ENCODE peak calls at places on chromosomes 3 and 15, in ten cellular contexts. C, W, F, T, I, A, Y, Q, K and O are unnamed samples.

GRCh38 chr3:139312416-139312815 is 31.4 kb upstream of the MRPS22 start:
- DNase-seq in T (no peak), K (no peak), Y (no peak), I (no peak), Q (no peak), W (no peak), F (no peak), A (no peak), C (no peak), O (no peak)

GRCh38 chr3:197494366-197495058 is 61.3 kb downstream of the BDH1 start:
- DNase-seq in W (no peak), T (peak; percentile 75), Q (no peak), C (no peak), K (no peak), F (no peak), Y (no peak), I (no peak), A (peak; percentile 34), O (no peak)

GRCh38 chr3:128080323-128080898 is 28.2 kb downstream of the SEC61A1 start:
- DNase-seq in C (no peak), Q (no peak), T (no peak), W (no peak), I (no peak), A (no peak), Y (no peak), F (no peak), K (no peak), O (no peak)

GRCh38 chr15:99474981-99475753 is 90.6 kb upstream of the MEF2A start:
- DNase-seq in F (peak; percentile 82), I (no peak), K (no peak), W (no peak), Y (no peak), Q (no peak), C (no peak), T (no peak), A (no peak), O (peak; percentile 82)

GRCh38 chr3:85670626-85671025 is 711.8 kb downstream of the CADM2 start:
- DNase-seq in F (no peak), K (no peak), C (no peak), W (no peak), T (no peak), Q (no peak), I (no peak), A (no peak), Y (no peak), O (no peak)

GRCh38 chr15:67420137-67420536 is 100.8 kb upstream of the C15orf61 start:
- DNase-seq in K (no peak), Y (no peak), Q (no peak), T (no peak), I (no peak), C (no peak), F (no peak), A (no peak), W (no peak), O (no peak)

GRCh38 chr15:82139823-82140268 is 94.0 kb upstream of the MEX3B start:
- DNase-seq in W (no peak), I (no peak), Q (no peak), F (no peak), T (no peak), C (no peak), Y (no peak), K (peak; percentile 28), A (no peak), O (no peak)

GRCh38 chr15:80710635-80711553 is 15.8 kb downstream of the ABHD17C start:
- DNase-seq in I (no peak), Q (no peak), F (no peak), A (no peak), C (no peak), T (no peak), K (no peak), W (no peak), Y (peak; percentile 41), O (no peak)

GRCh38 chr3:66376568-66376967 is 124.3 kb downstream of the LRIG1 start:
- DNase-seq in Q (peak; percentile 55), I (peak; percentile 62), Y (no peak), F (no peak), K (no peak), C (peak; percentile 84), T (peak; percentile 75), A (no peak), W (no peak), O (no peak)

GRCh38 chr3:139846729-139847128 is 88.3 kb upstream of the CLSTN2 start:
- DNase-seq in A (no peak), T (no peak), W (no peak), Q (no peak), F (no peak), C (peak; percentile 53), K (no peak), I (no peak), Y (no peak), O (no peak)

GRCh38 chr15:43219929-43220886 is 610 bp downstream of the EPB42 start:
- DNase-seq in I (no peak), T (no peak), Q (no peak), K (no peak), W (no peak), Y (no peak), F (no peak), C (no peak), A (no peak), O (no peak)

GRCh38 chr15:73799466-73799865 is 46.3 kb upstream of the INSYN1 start:
- DNase-seq in T (no peak), Q (no peak), I (no peak), Y (no peak), A (no peak), F (no peak), C (no peak), W (no peak), K (no peak), O (no peak)

GRCh38 chr3:40994611-40995010 is 204.7 kb upstream of the CTNNB1 start:
- DNase-seq in F (no peak), I (no peak), A (no peak), Q (no peak), C (no peak), T (no peak), K (no peak), Y (no peak), W (no peak), O (no peak)

GRCh38 chr3:184946922-184947321 is 135.0 kb downstream of the VPS8 start:
- DNase-seq in W (no peak), K (no peak), I (no peak), T (no peak), A (no peak), F (no peak), Y (no peak), C (no peak), Q (no peak), O (no peak)

GRCh38 chr3:172077197-172077734 is 37.9 kb downstream of the FNDC3B start:
- DNase-seq in F (no peak), T (no peak), Y (no peak), Q (no peak), A (no peak), C (no peak), K (no peak), I (no peak), W (no peak), O (no peak)
- H3K36me3 ChIP-seq in F (no peaks in the 10 kb centered on the region), T (no peaks in the 10 kb centered on the region), Y (peaks cover 1% of the 10 kb centered on the region), Q (no peaks in the 10 kb centered on the region), A (no peaks in the 10 kb centered on the region), C (no peaks in the 10 kb centered on the region), K (peaks cover 40% of the 10 kb centered on the region), I (no peaks in the 10 kb centered on the region), W (no peaks in the 10 kb centered on the region), O (no peaks in the 10 kb centered on the region)

DNA sequence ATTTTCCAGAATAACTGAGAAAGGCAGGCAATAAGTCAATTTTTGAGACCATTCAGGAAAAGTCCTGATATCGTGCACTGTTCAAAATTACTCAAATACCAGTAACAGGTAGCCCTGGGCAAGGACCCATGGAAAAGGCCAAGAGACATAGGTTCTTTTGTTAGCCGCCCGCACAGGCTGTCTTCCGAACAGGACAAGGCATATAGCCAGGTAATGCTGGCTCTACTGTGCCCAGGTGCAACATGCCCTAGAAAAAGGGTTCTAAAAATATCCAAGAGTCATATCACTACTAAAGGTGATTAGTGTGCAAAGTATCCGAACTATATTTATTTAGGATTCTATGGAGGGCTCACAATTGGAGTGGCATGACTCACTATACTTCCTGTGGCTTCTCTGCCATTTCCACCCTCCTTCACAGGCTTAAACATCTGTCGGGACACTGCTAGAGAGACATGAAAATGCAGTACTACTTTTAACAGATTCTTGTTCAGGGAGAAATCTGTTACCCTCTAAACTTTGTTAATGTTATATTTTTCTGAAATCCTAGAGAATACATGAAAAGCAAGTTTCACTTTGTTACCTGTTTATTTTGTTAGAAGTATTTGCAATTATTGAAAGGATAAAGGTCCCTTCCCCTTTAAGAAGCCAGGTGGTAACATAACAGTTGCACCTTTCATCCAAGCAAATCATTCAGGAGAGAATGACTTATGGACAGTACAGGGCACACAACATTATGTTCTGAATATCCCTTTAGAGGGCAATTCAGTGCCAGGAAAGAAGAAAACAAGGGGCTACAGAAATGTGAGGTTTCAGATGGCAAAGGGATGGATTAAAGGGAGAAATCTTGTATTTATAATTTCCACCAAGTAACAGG is 293.3 kb upstream of the THBS1 start:
- DNase-seq in I (no peak), A (no peak), K (no peak), C (no peak), W (no peak), Y (no peak), F (no peak), Q (no peak), T (no peak), O (no peak)
- TF ChIP-seq EP300 in I (no peak), A (no peak), K (peak; percentile 49), C (no peak), W (no peak), Y (no peak), F (no peak), Q (no peak), T (no peak), O (no peak)

GRCh38 chr15:75360391-75360790 is 8.0 kb downstream of the MAN2C1 start:
- DNase-seq in W (no peak), A (no peak), K (no peak), C (no peak), Q (no peak), I (no peak), Y (no peak), F (no peak), T (no peak), O (no peak)
- H3K36me3 ChIP-seq in W (no peaks in the 10 kb centered on the region), A (peaks cover 100% of the 10 kb centered on the region), K (peaks cover 7% of the 10 kb centered on the region), C (peaks cover 100% of the 10 kb centered on the region), Q (peaks cover 13% of the 10 kb centered on the region), I (no peaks in the 10 kb centered on the region), Y (no peaks in the 10 kb centered on the region), F (peaks cover 25% of the 10 kb centered on the region), T (no peaks in the 10 kb centered on the region), O (peaks cover 76% of the 10 kb centered on the region)

DNA sequence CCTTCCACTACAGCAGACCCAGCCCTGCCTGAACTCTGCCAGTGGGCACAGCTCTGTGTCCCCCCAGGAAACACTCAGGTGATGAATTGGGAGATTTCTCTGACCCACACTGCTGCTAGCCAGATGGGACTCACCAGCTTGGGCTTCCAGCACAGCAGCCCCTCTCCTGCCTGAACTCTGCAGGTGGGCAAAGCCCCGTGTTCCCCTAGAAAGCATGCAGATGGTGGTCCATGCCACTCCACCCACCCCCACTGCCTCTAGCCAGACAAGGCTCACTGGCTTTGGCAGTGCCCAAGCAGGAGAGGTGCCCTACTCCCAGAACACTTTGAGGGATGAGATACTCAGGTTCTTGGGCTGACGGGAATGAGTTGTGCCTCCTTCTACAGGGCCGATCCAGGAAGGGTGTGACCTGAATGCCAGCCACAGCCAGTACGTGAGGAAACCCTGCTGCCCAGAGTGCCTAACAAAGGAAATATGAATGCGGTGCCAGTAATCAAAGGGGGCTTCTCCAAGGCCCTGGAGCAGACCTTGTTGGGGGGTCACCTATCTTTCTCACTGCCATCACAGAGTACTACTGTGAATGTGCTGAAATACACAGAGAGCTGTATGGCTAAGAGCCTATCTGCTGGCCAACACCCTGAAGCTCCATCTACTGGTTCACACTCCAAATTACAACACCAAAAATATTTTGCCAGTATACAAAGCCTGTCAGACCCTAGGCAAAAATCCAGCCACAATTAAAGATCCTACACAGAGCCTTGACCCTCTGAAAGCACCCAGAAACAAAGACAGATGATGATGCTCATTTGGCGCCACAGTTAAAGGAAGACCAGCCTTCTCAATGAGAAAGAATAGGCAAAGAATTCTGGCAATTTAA is 61.9 kb downstream of the BTLA start:
- DNase-seq in Y (no peak), W (no peak), T (no peak), I (no peak), Q (no peak), C (no peak), A (no peak), K (no peak), F (no peak), O (no peak)
- TF ChIP-seq EP300 in Y (no peak), W (no peak), T (no peak), I (no peak), Q (no peak), C (no peak), A (no peak), K (no peak), F (no peak), O (no peak)